ENCODE peak calls at places on chromosomes 12 and 14, in seven cellular contexts. One of them, this sample, is unnamed.

GRCh38 chr12:51307655-51308593 is 16.1 kb downstream of the BIN2 start:
- DNase-seq in ovary: no peak
- DNase-seq in NCI-H1694: no peak
- DNase-seq in Panc1: peak
- DNase-seq in stimulated activated CD4-positive, alpha-beta T cell treated with anti-CD3 and anti-CD28 coated beads, Interleukin-1b, Interleukin-23, amount 100 ng/mL, for 24 hours: no peak
- DNase-seq in RPMI7951: peak
- DNase-seq in epithelial cell of esophagus: peak
- DNase-seq in this sample: no peak

GRCh38 chr14:90815817-90816662 is at the start of gene TTC7B:
- DNase-seq in epithelial cell of esophagus: peak
- DNase-seq in NCI-H1694: no peak
- DNase-seq in ovary: peak
- DNase-seq in stimulated activated CD4-positive, alpha-beta T cell treated with anti-CD3 and anti-CD28 coated beads, Interleukin-1b, Interleukin-23, amount 100 ng/mL, for 24 hours: no peak
- DNase-seq in Panc1: no peak
- DNase-seq in RPMI7951: peak
- DNase-seq in this sample: peak

GRCh38 chr12:66352197-66352596 is 49.9 kb downstream of the HELB start:
- DNase-seq in epithelial cell of esophagus: peak
- DNase-seq in RPMI7951: peak
- DNase-seq in NCI-H1694: peak
- DNase-seq in Panc1: no peak
- DNase-seq in stimulated activated CD4-positive, alpha-beta T cell treated with anti-CD3 and anti-CD28 coated beads, Interleukin-1b, Interleukin-23, amount 100 ng/mL, for 24 hours: no peak
- DNase-seq in ovary: no peak
- DNase-seq in this sample: no peak

GRCh38 chr12:41108032-41108431 is 80.1 kb upstream of the PDZRN4 start:
- DNase-seq in NCI-H1694: no peak
- DNase-seq in epithelial cell of esophagus: no peak
- DNase-seq in stimulated activated CD4-positive, alpha-beta T cell treated with anti-CD3 and anti-CD28 coated beads, Interleukin-1b, Interleukin-23, amount 100 ng/mL, for 24 hours: no peak
- DNase-seq in ovary: peak
- DNase-seq in Panc1: no peak
- DNase-seq in RPMI7951: no peak
- DNase-seq in this sample: no peak

GRCh38 chr12:1234073-1234472 is 243.1 kb downstream of the ERC1 start:
- DNase-seq in NCI-H1694: no peak
- DNase-seq in Panc1: no peak
- DNase-seq in RPMI7951: peak
- DNase-seq in ovary: no peak
- DNase-seq in epithelial cell of esophagus: no peak
- DNase-seq in stimulated activated CD4-positive, alpha-beta T cell treated with anti-CD3 and anti-CD28 coated beads, Interleukin-1b, Interleukin-23, amount 100 ng/mL, for 24 hours: no peak
- DNase-seq in this sample: no peak

GRCh38 chr14:38592764-38593442 is 337.0 kb upstream of the CLEC14A start:
- DNase-seq in epithelial cell of esophagus: no peak
- DNase-seq in RPMI7951: no peak
- DNase-seq in stimulated activated CD4-positive, alpha-beta T cell treated with anti-CD3 and anti-CD28 coated beads, Interleukin-1b, Interleukin-23, amount 100 ng/mL, for 24 hours: no peak
- DNase-seq in ovary: no peak
- DNase-seq in NCI-H1694: no peak
- DNase-seq in Panc1: no peak
- DNase-seq in this sample: no peak

GRCh38 chr12:9794484-9795063 is 32.7 kb upstream of the KLRF1 start:
- DNase-seq in ovary: no peak
- DNase-seq in NCI-H1694: no peak
- DNase-seq in RPMI7951: no peak
- DNase-seq in Panc1: no peak
- DNase-seq in epithelial cell of esophagus: no peak
- DNase-seq in stimulated activated CD4-positive, alpha-beta T cell treated with anti-CD3 and anti-CD28 coated beads, Interleukin-1b, Interleukin-23, amount 100 ng/mL, for 24 hours: no peak
- DNase-seq in this sample: no peak

GRCh38 chr14:89658977-89659670 is 242.1 kb upstream of the FOXN3 start:
- DNase-seq in Panc1: no peak
- DNase-seq in RPMI7951: no peak
- DNase-seq in stimulated activated CD4-positive, alpha-beta T cell treated with anti-CD3 and anti-CD28 coated beads, Interleukin-1b, Interleukin-23, amount 100 ng/mL, for 24 hours: no peak
- DNase-seq in NCI-H1694: no peak
- DNase-seq in ovary: no peak
- DNase-seq in epithelial cell of esophagus: no peak
- DNase-seq in this sample: no peak

GRCh38 chr12:56142184-56142784 is 10.1 kb upstream of the MYL6B start:
- DNase-seq in stimulated activated CD4-positive, alpha-beta T cell treated with anti-CD3 and anti-CD28 coated beads, Interleukin-1b, Interleukin-23, amount 100 ng/mL, for 24 hours: no peak
- DNase-seq in RPMI7951: no peak
- DNase-seq in Panc1: no peak
- DNase-seq in epithelial cell of esophagus: no peak
- DNase-seq in NCI-H1694: no peak
- DNase-seq in ovary: no peak
- DNase-seq in this sample: no peak

GRCh38 chr14:21061347-21061668 is 3.7 kb downstream of the RNASE8 start:
- DNase-seq in epithelial cell of esophagus: no peak
- DNase-seq in RPMI7951: no peak
- DNase-seq in Panc1: no peak
- DNase-seq in NCI-H1694: no peak
- DNase-seq in ovary: no peak
- DNase-seq in stimulated activated CD4-positive, alpha-beta T cell treated with anti-CD3 and anti-CD28 coated beads, Interleukin-1b, Interleukin-23, amount 100 ng/mL, for 24 hours: no peak
- DNase-seq in this sample: no peak

This sample was measured in D721Med.